ENCODE peak calls at places on chromosomes 5 and 9, in seven cellular contexts. V is K562, S is B cell, Z is astrocyte, E is fibroblast of mammary gland, K is ovary, Y is esophagus squamous epithelium. J is an unnamed sample.

GRCh38 chr5:67972027-67972822 is 243.3 kb upstream of the PIK3R1 start:
- DNase-seq in E (no peak), S (no peak), K (no peak), Y (no peak), V (no peak), Z (no peak), J (no peak)

GRCh38 chr5:38559427-38559826 is 3.0 kb upstream of the LIFR start:
- DNase-seq in V (no peak), Y (no peak), Z (no peak), E (no peak), K (no peak), S (no peak), J (no peak)

GRCh38 chr9:7011395-7012067 is 253.8 kb downstream of the KDM4C start:
- DNase-seq in K (no peak), Z (no peak), S (peak), Y (no peak), V (no peak), E (no peak), J (no peak)

GRCh38 chr9:70413798-70414775 is at the start of gene KLF9:
- DNase-seq in E (peak), V (peak), S (peak), Z (peak), Y (peak), K (peak), J (peak)

GRCh38 chr5:63055421-63055820 is 476.8 kb downstream of the LRRC70 start:
- DNase-seq in K (no peak), V (no peak), Z (no peak), E (no peak), Y (no peak), S (no peak), J (no peak)

GRCh38 chr9:37996050-37996811 is 72.8 kb downstream of the SHB start:
- DNase-seq in S (no peak), E (no peak), Z (no peak), V (no peak), Y (no peak), K (no peak), J (no peak)

GRCh38 chr5:18972244-18972643 is 1015.8 kb downstream of the CDH18 start:
- DNase-seq in E (no peak), V (no peak), Z (no peak), K (no peak), Y (no peak), S (no peak), J (no peak)

GRCh38 chr5:14038341-14038959 is 94.0 kb upstream of the DNAH5 start:
- DNase-seq in Z (peak), E (peak), V (no peak), Y (no peak), S (no peak), K (no peak), J (peak)

GRCh38 chr9:34983209-34983608 is 6.3 kb upstream of the DNAJB5 start:
- DNase-seq in K (no peak), E (no peak), Y (no peak), V (no peak), Z (no peak), S (peak), J (no peak)

GRCh38 chr9:135951889-135952663 is 9.1 kb downstream of the UBAC1 start:
- DNase-seq in V (peak), S (no peak), K (no peak), E (peak), Z (peak), Y (no peak), J (peak)

GRCh38 chr9:123470121-123470851 is 114.3 kb downstream of the CRB2 start:
- DNase-seq in E (no peak), K (no peak), S (no peak), Y (no peak), Z (no peak), V (no peak), J (no peak)
- TF ChIP-seq CTCF in E (no peak), K (no peak), S (no peak), Y (no peak), Z (no peak), V (no peak), J (no peak)

GRCh38 chr5:44862808-44863207 is 54.1 kb downstream of the MRPS30 start:
- DNase-seq in Y (no peak), V (no peak), S (no peak), Z (peak), K (no peak), E (peak), J (no peak)
- TF ChIP-seq CTCF in Y (no peak), V (no peak), S (no peak), Z (peak), K (no peak), E (peak), J (peak)

DNA sequence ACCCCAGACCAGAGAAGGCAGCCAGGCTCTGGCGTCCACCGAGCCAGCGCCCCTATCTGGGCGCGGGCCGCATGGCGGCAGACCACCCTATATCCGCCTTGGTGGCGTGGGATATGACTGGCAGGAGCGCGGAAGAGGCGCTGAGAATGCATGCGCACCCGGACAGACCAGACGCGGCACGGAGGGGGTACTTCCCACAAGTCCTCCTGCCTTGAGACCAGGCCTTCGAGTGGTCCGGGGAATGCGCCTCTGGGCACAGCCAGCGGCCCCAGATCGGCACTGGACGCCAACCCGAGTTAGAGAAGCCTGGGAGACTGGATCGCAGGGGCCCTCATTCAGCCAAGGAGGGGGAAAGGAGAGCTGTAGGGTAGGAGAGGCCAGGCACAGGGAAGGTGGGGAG is 2.5 kb upstream of the LMX1B start:
- DNase-seq in K (no peak), Y (no peak), E (no peak), Z (no peak), S (no peak), V (no peak), J (no peak)
- TF ChIP-seq CTCF in K (no peak), Y (no peak), E (no peak), Z (no peak), S (no peak), V (no peak), J (no peak)

GRCh38 chr9:124818431-124819281 is 34.6 kb upstream of the WDR38 start:
- DNase-seq in Y (no peak), E (peak), V (peak), S (no peak), K (no peak), Z (peak), J (no peak)
- TF ChIP-seq CTCF in Y (no peak), E (no peak), V (no peak), S (no peak), K (no peak), Z (no peak), J (no peak)

GRCh38 chr5:172453206-172453985 is 929 bp downstream of the SH3PXD2B start:
- DNase-seq in E (peak), S (no peak), K (peak), V (peak), Z (peak), Y (no peak), J (no peak)
- TF ChIP-seq CTCF in E (peak), S (no peak), K (peak), V (no peak), Z (peak), Y (peak), J (peak)

DNA sequence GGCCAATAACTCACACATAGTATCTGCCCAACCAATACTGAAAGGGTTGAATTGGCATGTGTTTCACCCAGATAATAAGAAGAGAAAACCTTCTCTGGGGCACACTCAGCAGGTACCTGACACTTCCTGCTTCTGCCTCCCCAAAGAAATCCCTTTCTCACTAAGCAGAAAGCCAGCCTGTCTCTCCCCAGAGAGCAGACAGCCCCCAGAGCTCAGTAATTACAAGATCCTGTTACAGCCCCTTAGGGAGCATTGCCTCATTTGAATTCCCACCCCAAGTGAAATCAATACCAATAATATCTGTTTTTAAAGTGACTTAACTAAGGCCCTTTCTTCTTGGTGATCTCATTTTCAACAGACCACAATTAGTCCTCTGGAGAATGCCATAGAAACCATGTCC is 38.5 kb upstream of the FOXI1 start:
- DNase-seq in Y (no peak), E (no peak), Z (no peak), K (no peak), V (no peak), S (no peak), J (no peak)
- TF ChIP-seq CTCF in Y (no peak), E (no peak), Z (no peak), K (no peak), V (no peak), S (no peak), J (no peak)

DNA sequence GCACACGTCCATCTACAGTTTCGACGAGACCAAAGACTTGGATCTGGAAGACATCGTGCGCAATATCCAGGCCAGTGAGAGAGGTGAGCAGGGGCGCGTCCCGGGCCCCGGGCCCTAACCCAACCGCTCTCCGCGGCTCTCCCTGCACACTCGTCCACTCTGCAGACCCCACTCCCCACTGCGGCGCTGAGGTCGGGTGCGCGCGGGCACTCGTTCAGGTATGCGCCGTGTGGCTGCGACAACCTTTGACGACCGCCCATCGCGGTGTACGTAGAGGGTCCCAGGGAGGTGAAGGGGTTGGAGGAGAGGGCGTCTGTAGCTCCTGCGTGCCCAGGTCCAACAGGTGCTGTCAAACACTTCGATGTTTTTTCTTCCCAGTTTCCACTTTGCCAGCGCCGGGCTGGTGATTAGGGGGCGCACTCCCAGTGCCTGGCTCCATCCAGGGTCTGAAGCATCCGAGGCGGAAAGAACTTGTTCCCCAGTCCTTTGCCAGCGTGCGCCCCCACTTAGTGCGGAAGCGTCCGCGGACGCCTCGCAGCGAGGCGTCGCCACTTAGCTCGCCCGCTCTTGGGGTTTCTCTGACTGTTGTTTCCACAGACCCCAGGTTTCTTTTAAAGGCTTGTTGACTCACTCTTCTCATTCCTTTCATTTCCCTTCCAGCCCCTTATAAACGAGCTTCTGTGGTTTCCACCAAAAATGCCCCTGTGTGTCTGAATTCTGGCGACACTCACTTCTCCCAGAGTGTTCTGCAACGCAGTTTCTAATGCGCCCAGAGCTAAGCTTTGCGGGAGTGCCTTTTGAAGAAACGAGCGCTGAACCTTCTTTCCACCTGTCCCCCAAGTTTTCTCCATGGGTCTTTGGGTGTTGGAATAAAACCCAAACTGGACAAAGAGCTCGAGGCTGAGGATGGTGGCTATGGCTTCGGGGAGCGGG is 1.6 kb downstream of the NPR3 start:
- DNase-seq in S (no peak), E (peak), Z (no peak), V (no peak), Y (no peak), K (no peak), J (no peak)
- TF ChIP-seq CTCF in S (no peak), E (peak), Z (no peak), V (no peak), Y (no peak), K (no peak), J (peak)